ENCODE peak calls at places on chromosomes 13 and 19, in six cellular contexts. G, T, R, W, P and D are unnamed samples. For H3K36me3, the result is how much of the 10 kb centered on the place peaks cover.

GRCh38 chr19:3359850-3360493 is 6.4 kb upstream of the NFIC start:
- DNase-seq in G (no peak), T (peak), R (no peak), W (peak), P (no peak), D (no peak)

GRCh38 chr19:13016628-13017305 is 21.5 kb downstream of the NFIX start:
- DNase-seq in G (no peak), T (peak), R (no peak), W (no peak), P (peak), D (no peak)

GRCh38 chr13:74920361-74920760 is 561.6 kb downstream of the TBC1D4 start:
- DNase-seq in G (no peak), T (no peak), R (no peak), W (no peak), P (no peak), D (no peak)

GRCh38 chr13:26050568-26051230 is 1.1 kb downstream of the SHISA2 start:
- DNase-seq in G (peak), T (peak), R (no peak), W (peak), P (peak), D (no peak)

GRCh38 chr13:101018720-101019119 is 344.1 kb upstream of the TMTC4 start:
- DNase-seq in G (no peak), T (peak), R (no peak), W (no peak), P (no peak), D (no peak)

GRCh38 chr19:8363803-8364771 is at the start of gene ANGPTL4:
- DNase-seq in G (peak), T (peak), R (peak), W (peak), P (peak), D (no peak)

GRCh38 chr13:44840131-44840530 is 149.1 kb downstream of the NUFIP1 start:
- DNase-seq in G (no peak), T (no peak), R (no peak), W (no peak), P (no peak), D (no peak)

GRCh38 chr13:75326173-75327131 is 155.5 kb downstream of the TBC1D4 start:
- DNase-seq in G (no peak), T (peak), R (no peak), W (no peak), P (no peak), D (no peak)

GRCh38 chr19:7326105-7326877 is 22.4 kb upstream of the ARHGEF18 start:
- DNase-seq in G (no peak), T (peak), R (peak), W (no peak), P (no peak), D (peak)

GRCh38 chr13:107091386-107091785 is 523.4 kb upstream of the ARGLU1 start:
- DNase-seq in G (no peak), T (no peak), R (no peak), W (no peak), P (no peak), D (no peak)

GRCh38 chr13:23969672-23970071 is 72.4 kb upstream of the C1QTNF9B start:
- DNase-seq in G (no peak), T (peak), R (no peak), W (peak), P (no peak), D (no peak)

GRCh38 chr19:51016798-51017683 is 2.5 kb downstream of the KLK10 start:
- DNase-seq in G (peak), T (peak), R (no peak), W (peak), P (peak), D (peak)

GRCh38 chr13:72313546-72313945 is 413.9 kb downstream of the MZT1 start:
- DNase-seq in G (no peak), T (no peak), R (no peak), W (no peak), P (no peak), D (no peak)

GRCh38 chr19:23957660-23958281 is 43.1 kb downstream of the ZNF726 start:
- DNase-seq in G (no peak), T (peak), R (no peak), W (no peak), P (no peak), D (no peak)

GRCh38 chr19:35669974-35670373 is 3.7 kb downstream of the UPK1A start:
- DNase-seq in G (no peak), T (no peak), R (no peak), W (no peak), P (peak), D (no peak)

GRCh38 chr13:113129480-113129879 is 6.9 kb downstream of the F10 start:
- DNase-seq in G (no peak), T (no peak), R (peak), W (no peak), P (peak), D (no peak)

GRCh38 chr19:16495982-16496612 is at the start of the genes C19orf44 and CALR3:
- DNase-seq in G (peak), T (peak), R (peak), W (peak), P (peak), D (peak)

GRCh38 chr13:42497798-42498197 is 76.2 kb upstream of the TNFSF11 start:
- DNase-seq in G (no peak), T (peak), R (no peak), W (no peak), P (no peak), D (no peak)

GRCh38 chr19:3366761-3367571 is 583 bp downstream of the NFIC start:
- DNase-seq in G (no peak), T (peak), R (peak), W (peak), P (peak), D (no peak)

GRCh38 chr19:55940306-55940705 is 7.3 kb upstream of the NLRP8 start:
- DNase-seq in G (no peak), T (no peak), R (no peak), W (no peak), P (no peak), D (no peak)

GRCh38 chr19:5718579-5719273 is 1.2 kb downstream of the LONP1 start:
- DNase-seq in G (no peak), T (peak), R (no peak), W (no peak), P (no peak), D (no peak)

GRCh38 chr13:109419896-109420295 is 366.5 kb downstream of the IRS2 start:
- DNase-seq in G (no peak), T (no peak), R (no peak), W (no peak), P (no peak), D (no peak)
- H3K36me3 ChIP-seq in G (under half), T (under half), R (under half), W (under half), P (under half), D (under half)

GRCh38 chr19:43749152-43749551 is 5.6 kb downstream of the SMG9 start:
- DNase-seq in G (no peak), T (no peak), R (no peak), W (no peak), P (no peak), D (no peak)
- H3K36me3 ChIP-seq in G (under half), T (under half), R (under half), W (under half), P (under half), D (half or more)

GRCh38 chr19:802888-803561 is 5.8 kb downstream of the PTBP1 start:
- DNase-seq in G (no peak), T (no peak), R (no peak), W (peak), P (no peak), D (no peak)

GRCh38 chr19:801861-802496 is 4.7 kb downstream of the PTBP1 start:
- DNase-seq in G (no peak), T (peak), R (no peak), W (peak), P (peak), D (no peak)

GRCh38 chr19:802497-802887 is 5.2 kb downstream of the PTBP1 start:
- DNase-seq in G (no peak), T (peak), R (no peak), W (no peak), P (no peak), D (no peak)

GRCh38 chr19:800360-801029 is 3.2 kb downstream of the PTBP1 start:
- DNase-seq in G (no peak), T (peak), R (no peak), W (peak), P (no peak), D (no peak)

DNA sequence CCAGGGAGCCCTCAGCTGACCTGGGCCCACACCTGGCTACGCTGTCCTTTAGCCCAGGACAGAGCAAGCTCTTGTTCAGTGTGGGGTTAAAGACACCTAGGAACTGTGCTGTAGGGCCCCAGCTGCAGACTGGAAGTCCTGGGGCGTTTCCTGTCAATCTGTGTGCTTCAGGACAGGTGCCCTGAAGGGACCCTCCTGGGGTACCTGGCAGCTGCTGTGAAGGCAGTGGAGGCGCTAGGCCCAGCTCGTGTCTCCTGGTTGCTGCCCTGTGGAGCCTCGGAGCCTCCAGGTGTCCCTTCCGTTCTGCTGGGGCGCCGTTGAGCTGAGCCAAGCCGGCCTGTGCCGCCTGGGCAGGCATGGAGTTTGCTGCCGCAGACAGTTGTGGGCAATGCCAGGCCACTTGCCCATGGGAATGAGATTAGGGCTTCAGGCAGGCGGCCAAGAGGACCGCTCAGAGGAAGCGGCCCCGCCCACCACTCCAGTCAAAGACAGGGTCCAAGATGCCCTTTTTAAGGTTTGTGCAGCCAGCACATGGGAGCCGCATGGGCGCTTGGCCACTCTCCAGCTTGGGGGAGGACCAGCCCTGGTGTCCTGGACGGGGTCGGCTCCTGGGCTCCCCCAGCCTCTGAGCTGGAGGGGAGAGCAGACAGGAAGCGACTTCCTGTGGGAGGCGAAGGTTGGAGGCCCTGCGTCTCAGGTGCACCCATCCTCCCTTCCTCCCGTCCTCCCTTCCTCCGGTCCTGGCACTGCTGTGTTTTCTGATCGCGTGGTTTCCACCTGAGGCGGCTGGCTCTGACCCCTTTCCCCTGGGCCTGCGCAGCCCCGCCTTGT is 4.0 kb downstream of the PTBP1 start:
- DNase-seq in G (no peak), T (peak), R (peak), W (peak), P (peak), D (no peak)
- H3K36me3 ChIP-seq in G (half or more), T (under half), R (under half), W (under half), P (under half), D (half or more)

GRCh38 chr13:63625869-63626268 is 2210.2 kb upstream of the PCDH20 start:
- DNase-seq in G (no peak), T (no peak), R (no peak), W (no peak), P (no peak), D (no peak)

GRCh38 chr13:63631006-63631405 is 2215.4 kb upstream of the PCDH20 start:
- DNase-seq in G (no peak), T (no peak), R (no peak), W (no peak), P (no peak), D (no peak)

GRCh38 chr13:63628310-63628709 is 2212.7 kb upstream of the PCDH20 start:
- DNase-seq in G (no peak), T (no peak), R (no peak), W (no peak), P (no peak), D (no peak)

GRCh38 chr13:63629591-63629990 is 2213.9 kb upstream of the PCDH20 start:
- DNase-seq in G (no peak), T (no peak), R (no peak), W (no peak), P (no peak), D (no peak)
- H3K36me3 ChIP-seq in G (under half), T (under half), R (under half), W (under half), P (under half), D (under half)

DNA sequence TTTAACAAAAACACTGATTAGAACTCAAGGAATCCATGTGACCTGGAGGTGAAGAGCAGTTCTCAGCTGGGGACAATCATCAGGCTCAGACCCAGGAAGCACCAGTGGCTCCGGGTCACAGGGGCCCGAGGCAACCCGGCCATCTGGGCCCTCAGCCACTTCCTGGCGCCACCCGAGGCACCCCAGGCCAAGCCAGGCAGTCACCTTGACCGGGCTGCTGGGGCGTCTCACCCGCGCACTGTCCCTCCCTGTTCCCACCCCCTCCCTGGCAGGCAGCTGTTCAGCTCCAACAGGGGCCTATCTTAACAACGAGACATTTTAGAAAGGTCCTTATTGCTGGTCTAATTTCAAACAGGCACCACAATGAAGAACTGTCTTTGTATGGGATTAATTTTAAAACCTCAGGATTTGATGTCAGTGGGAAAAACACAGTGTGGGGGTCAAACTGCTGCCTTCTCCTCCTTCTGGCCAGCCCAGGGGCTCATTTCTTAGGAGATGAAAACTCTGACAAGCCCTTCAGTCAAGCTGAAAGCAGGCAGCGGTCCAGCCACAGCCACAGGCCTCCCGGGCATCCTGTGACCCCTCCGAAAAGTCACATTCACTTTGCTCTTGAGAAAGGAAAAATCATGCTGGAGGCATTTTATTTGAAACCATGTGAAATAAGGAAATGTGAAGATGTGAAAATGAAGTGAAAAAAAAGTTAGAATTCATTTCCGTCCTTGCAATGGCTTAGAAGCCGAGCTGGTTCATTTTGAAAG is 83.3 kb downstream of the KCTD15 start:
- DNase-seq in G (no peak), T (no peak), R (peak), W (no peak), P (no peak), D (no peak)
- H3K36me3 ChIP-seq in G (under half), T (under half), R (under half), W (under half), P (under half), D (under half)

GRCh38 chr13:110436786-110437370 is 124.6 kb downstream of the RAB20 start:
- DNase-seq in G (no peak), T (no peak), R (no peak), W (no peak), P (no peak), D (no peak)

GRCh38 chr13:110438211-110438610 is 123.3 kb downstream of the RAB20 start:
- DNase-seq in G (no peak), T (no peak), R (no peak), W (no peak), P (peak), D (no peak)

GRCh38 chr13:110434629-110435028 is 126.9 kb downstream of the RAB20 start:
- DNase-seq in G (no peak), T (no peak), R (no peak), W (no peak), P (no peak), D (no peak)

GRCh38 chr13:110435331-110435730 is 126.2 kb downstream of the RAB20 start:
- DNase-seq in G (no peak), T (no peak), R (no peak), W (no peak), P (no peak), D (no peak)

GRCh38 chr13:110436276-110436675 is 125.2 kb downstream of the RAB20 start:
- DNase-seq in G (no peak), T (no peak), R (no peak), W (no peak), P (no peak), D (no peak)
- H3K36me3 ChIP-seq in G (under half), T (under half), R (under half), W (under half), P (under half), D (half or more)

DNA sequence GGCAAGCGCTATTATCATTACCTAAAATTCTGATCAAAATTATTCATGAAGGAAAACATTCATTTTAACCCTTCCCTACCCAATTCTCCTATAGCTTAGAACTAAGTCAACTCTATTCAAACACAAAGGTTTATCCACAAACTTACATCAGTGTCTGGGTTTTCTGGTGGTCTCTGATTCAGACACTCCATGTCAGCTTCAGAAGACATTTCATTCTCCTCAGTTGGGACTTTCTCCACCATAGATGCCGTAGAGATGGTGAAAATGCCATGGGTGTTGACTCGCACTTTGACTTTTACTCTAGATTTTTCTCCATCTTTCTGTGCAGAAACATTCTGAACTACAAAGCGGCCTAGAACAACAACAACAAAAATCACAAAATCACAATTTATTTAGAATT is 16.3 kb downstream of the HSPH1 start:
- DNase-seq in G (no peak), T (no peak), R (no peak), W (no peak), P (no peak), D (no peak)
- H3K36me3 ChIP-seq in G (under half), T (half or more), R (under half), W (half or more), P (under half), D (half or more)

GRCh38 chr19:18271433-18271841 is 2.8 kb downstream of the IQCN start:
- DNase-seq in G (no peak), T (no peak), R (no peak), W (no peak), P (no peak), D (no peak)

GRCh38 chr19:18273566-18274302 is 518 bp downstream of the IQCN start:
- DNase-seq in G (no peak), T (no peak), R (no peak), W (no peak), P (no peak), D (no peak)

GRCh38 chr19:18278521-18279265 is 2.7 kb downstream of the JUND start:
- DNase-seq in G (no peak), T (peak), R (no peak), W (no peak), P (no peak), D (no peak)

GRCh38 chr19:18274303-18274775 is at the start of gene IQCN:
- DNase-seq in G (no peak), T (peak), R (peak), W (no peak), P (no peak), D (no peak)

DNA sequence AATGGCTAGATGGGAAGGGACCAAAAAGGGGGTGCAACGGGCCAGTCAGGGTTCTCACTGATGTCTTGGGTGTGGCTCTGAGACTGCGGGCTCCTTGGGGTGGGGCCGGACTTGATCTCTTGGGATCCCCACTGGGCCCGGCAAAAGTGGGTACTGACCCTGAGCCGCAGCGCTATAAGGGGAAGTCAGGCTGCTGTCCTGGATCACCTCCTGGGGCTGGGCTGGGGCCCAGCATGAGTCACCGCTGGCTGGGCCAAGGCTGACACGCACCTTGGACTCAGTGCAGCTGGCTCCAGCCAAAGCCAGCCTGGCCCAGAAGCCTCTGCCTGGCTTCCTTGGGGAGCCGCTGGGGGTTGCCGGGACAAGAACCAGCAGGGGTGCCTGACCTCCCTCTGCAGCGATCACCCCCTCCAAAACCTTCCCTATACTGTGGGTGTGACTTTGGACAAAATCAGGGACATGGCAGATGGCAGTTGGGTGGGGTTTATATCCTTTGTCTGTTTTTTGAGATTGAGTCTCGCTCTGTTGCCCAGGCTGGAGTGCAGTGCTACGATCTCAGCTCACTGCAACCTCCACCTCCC is 614 bp upstream of the IQCN start:
- DNase-seq in G (no peak), T (peak), R (peak), W (no peak), P (peak), D (no peak)
- H3K36me3 ChIP-seq in G (under half), T (under half), R (under half), W (under half), P (under half), D (under half)

DNA sequence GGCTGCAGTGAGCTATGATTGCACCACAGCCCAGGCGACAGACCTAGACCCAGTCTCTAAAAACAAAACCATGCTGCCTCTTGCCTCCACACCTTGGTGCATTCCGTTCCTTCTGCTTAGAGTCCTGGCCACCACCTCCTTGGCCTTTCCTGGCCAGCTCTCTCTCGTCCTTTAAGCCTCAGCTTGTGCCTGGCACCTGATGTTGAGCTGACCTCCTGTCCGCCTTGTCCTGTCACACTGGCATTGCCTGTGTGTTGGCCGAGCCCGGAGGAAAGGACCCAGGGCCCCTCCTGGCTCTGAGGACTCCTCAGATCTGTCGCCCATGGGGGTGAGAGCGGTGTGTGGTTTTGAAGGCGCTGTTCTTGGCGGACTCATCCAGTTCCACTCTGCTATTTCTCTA is 143.3 kb downstream of the STK24 start:
- DNase-seq in G (no peak), T (no peak), R (no peak), W (no peak), P (no peak), D (no peak)
- H3K36me3 ChIP-seq in G (under half), T (under half), R (under half), W (under half), P (under half), D (under half)